ENCODE peak calls at places on chromosomes 3 and 15, in four cellular contexts. H is tibial artery, L is esophagus muscularis mucosa, X is HCT116. I is an unnamed sample.

GRCh38 chr15:38620851-38621594 is 56.4 kb upstream of the RASGRP1 start:
- DNase-seq in H (no peak), L (no peak), X (no peak), I (no peak)

GRCh38 chr15:63051701-63052066 is 9.1 kb downstream of the TPM1 start:
- DNase-seq in H (no peak), L (no peak), X (no peak), I (no peak)

GRCh38 chr3:118936811-118937210 is 97.8 kb downstream of the IGSF11 start:
- DNase-seq in H (no peak), L (no peak), X (no peak), I (no peak)

GRCh38 chr15:67836477-67836876 is 3.4 kb downstream of the RNU6-1 start:
- DNase-seq in H (peak; percentile 69), L (no peak), X (no peak), I (peak; percentile 51)

GRCh38 chr3:135229018-135229495 is 434.0 kb downstream of the EPHB1 start:
- DNase-seq in H (no peak), L (peak; percentile 80), X (no peak), I (no peak)

GRCh38 chr3:119305271-119305670 is 11.1 kb downstream of the ARHGAP31 start:
- DNase-seq in H (no peak), L (peak; percentile 82), X (no peak), I (no peak)

GRCh38 chr3:185521349-185522138 is 22.7 kb upstream of the TMEM41A start:
- DNase-seq in H (no peak), L (no peak), X (no peak), I (no peak)

GRCh38 chr15:89822030-89822429 is 7.4 kb upstream of the ANPEP start:
- DNase-seq in H (no peak), L (no peak), X (no peak), I (no peak)

GRCh38 chr3:127822166-127822835 is at the start of gene MGLL:
- DNase-seq in H (peak; percentile 76), L (no peak), X (no peak), I (peak; percentile 30)

GRCh38 chr3:35758358-35758757 is 119.0 kb downstream of the ARPP21 start:
- DNase-seq in H (no peak), L (no peak), X (no peak), I (no peak)

GRCh38 chr15:36571301-36571700 is 8.1 kb upstream of the CDIN1 start:
- DNase-seq in H (no peak), L (no peak), X (no peak), I (no peak)

GRCh38 chr3:123739754-123740153 is 144.4 kb downstream of the MYLK start:
- DNase-seq in H (no peak), L (no peak), X (no peak), I (no peak)

GRCh38 chr15:29548006-29548405 is 274.3 kb downstream of the TJP1 start:
- DNase-seq in H (no peak), L (no peak), X (no peak), I (no peak)

GRCh38 chr3:184786271-184787010 is 25.5 kb upstream of the VPS8 start:
- DNase-seq in H (peak; percentile 86), L (no peak), X (no peak), I (peak; percentile 66)

GRCh38 chr3:146334151-146334550 is 83.2 kb upstream of the PLSCR4 start:
- DNase-seq in H (no peak), L (no peak), X (no peak), I (peak; percentile 25)

GRCh38 chr3:146331967-146332366 is 81.1 kb upstream of the PLSCR4 start:
- DNase-seq in H (no peak), L (no peak), X (no peak), I (no peak)

GRCh38 chr3:146339262-146339808 is 88.4 kb upstream of the PLSCR4 start:
- DNase-seq in H (no peak), L (no peak), X (no peak), I (peak; percentile 73)

GRCh38 chr3:146337991-146338390 is 87.1 kb upstream of the PLSCR4 start:
- DNase-seq in H (no peak), L (no peak), X (no peak), I (no peak)

GRCh38 chr3:146335386-146335785 is 84.5 kb upstream of the PLSCR4 start:
- DNase-seq in H (no peak), L (no peak), X (no peak), I (no peak)
- H3K4me3 ChIP-seq in H (no peak overlapping the region), L (no peak overlapping the region), X (no peak overlapping the region), I (no peak overlapping the region)

GRCh38 chr3:159761826-159762225 is 226.8 kb upstream of the IL12A start:
- DNase-seq in H (no peak), L (no peak), X (no peak), I (no peak)
- H3K4me3 ChIP-seq in H (peak overlapping the region; percentile 69), L (peak overlapping the region; percentile 84), X (peak overlapping the region; percentile 65), I (no peak overlapping the region)

GRCh38 chr3:98901032-98901464 is 447 bp downstream of the DCBLD2 start:
- DNase-seq in H (peak; percentile 82), L (no peak), X (no peak), I (peak; percentile 49)
- H3K4me3 ChIP-seq in H (peak overlapping the region; percentile 97), L (peak overlapping the region; percentile 92), X (peak overlapping the region; percentile 89), I (peak overlapping the region; percentile 85)

DNA sequence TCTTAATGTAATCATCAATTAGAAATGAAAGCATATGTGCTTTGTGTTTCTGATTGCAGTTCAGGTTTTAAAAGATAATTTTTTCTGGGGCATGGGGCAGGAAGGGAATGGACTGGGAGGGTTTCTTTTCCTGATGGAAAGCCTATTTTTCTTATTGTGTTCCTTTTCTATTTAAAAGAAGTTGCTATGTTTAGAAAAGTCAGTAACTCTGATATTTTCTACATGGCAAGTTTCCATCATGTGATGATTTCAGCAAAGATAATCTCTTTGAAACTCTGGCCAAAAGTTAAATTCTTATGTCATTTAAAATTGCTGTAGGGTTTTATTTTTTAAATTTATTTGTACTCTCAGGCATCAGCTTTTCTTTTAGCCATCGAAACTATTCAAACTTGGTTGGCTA is 601.3 kb downstream of the FOXP1 start:
- DNase-seq in H (no peak), L (no peak), X (no peak), I (no peak)
- H3K4me3 ChIP-seq in H (no peak overlapping the region), L (no peak overlapping the region), X (no peak overlapping the region), I (no peak overlapping the region)

GRCh38 chr15:99421758-99422157 is 144.0 kb upstream of the MEF2A start:
- DNase-seq in H (no peak), L (no peak), X (no peak), I (no peak)
- H3K4me3 ChIP-seq in H (no peak overlapping the region), L (no peak overlapping the region), X (no peak overlapping the region), I (no peak overlapping the region)

GRCh38 chr3:42906905-42907183 is 902 bp downstream of the ZNF662 start:
- DNase-seq in H (no peak), L (no peak), X (no peak), I (no peak)
- H3K4me3 ChIP-seq in H (peak overlapping the region; percentile 67), L (peak overlapping the region; percentile 82), X (no peak overlapping the region), I (peak overlapping the region; percentile 65)

I was measured in uterus.